ENCODE peak calls at places on chromosomes 3 and 15, in four cellular contexts. Y is HCT116, W is glutamatergic neuron, A is fibroblast of the aortic adventitia. P is an unnamed sample.

GRCh38 chr15:31273258-31273941 is 53.2 kb upstream of the KLF13 start:
- DNase-seq in A (no peak), Y (no peak), W (no peak), P (no peak)

GRCh38 chr3:136819784-136820640 is 1.1 kb downstream of the SLC35G2 start:
- DNase-seq in W (peak), A (peak), Y (no peak), P (peak)

GRCh38 chr15:77224352-77224751 is 153.4 kb upstream of the TSPAN3 start:
- DNase-seq in Y (no peak), A (no peak), W (no peak), P (no peak)

GRCh38 chr3:7764091-7764490 is 737.5 kb upstream of the LMCD1 start:
- DNase-seq in A (no peak), W (no peak), Y (no peak), P (no peak)

GRCh38 chr3:18572809-18573208 is 147.7 kb upstream of the SATB1 start:
- DNase-seq in W (no peak), Y (no peak), A (no peak), P (no peak)

GRCh38 chr3:137035631-137036030 is 77.8 kb downstream of the IL20RB start:
- DNase-seq in W (no peak), Y (peak), A (no peak), P (peak)

GRCh38 chr3:144770813-144771400 is 799.3 kb downstream of the DIPK2A start:
- DNase-seq in A (peak), W (no peak), Y (peak), P (peak)

GRCh38 chr3:36992806-36993325 is at the start of gene EPM2AIP1:
- DNase-seq in W (peak), A (no peak), Y (no peak), P (no peak)

GRCh38 chr3:113287818-113288648 is 76.7 kb downstream of the BOC start:
- DNase-seq in A (peak), Y (peak), W (peak), P (peak)

GRCh38 chr15:41417418-41417811 is 520 bp downstream of the RTF1 start:
- DNase-seq in W (peak), A (peak), Y (no peak), P (no peak)

GRCh38 chr3:113070226-113071220 is 79.7 kb downstream of the GTPBP8 start:
- DNase-seq in Y (no peak), W (no peak), A (peak), P (peak)

GRCh38 chr3:141940204-141940776 is 63.8 kb downstream of the ATP1B3 start:
- DNase-seq in W (peak), Y (peak), A (peak), P (peak)

GRCh38 chr3:98733778-98734281 is 29.3 kb upstream of the ST3GAL6 start:
- DNase-seq in W (peak), Y (no peak), A (no peak), P (no peak)

GRCh38 chr15:100653608-100654007 is 51.2 kb downstream of the ASB7 start:
- DNase-seq in Y (no peak), W (no peak), A (peak), P (no peak)

GRCh38 chr3:42680806-42681205 is 4.5 kb upstream of the KLHL40 start:
- DNase-seq in A (peak), W (no peak), Y (no peak), P (no peak)

GRCh38 chr3:78751266-78751665 is 1016.5 kb downstream of the ROBO1 start:
- DNase-seq in Y (no peak), W (no peak), A (no peak), P (no peak)

GRCh38 chr3:138328341-138328740 is 1.3 kb downstream of the NME9 start:
- DNase-seq in Y (no peak), W (no peak), A (peak), P (no peak)

GRCh38 chr3:42529463-42529862 is 27.0 kb downstream of the VIPR1 start:
- DNase-seq in A (no peak), W (no peak), Y (no peak), P (no peak)

GRCh38 chr3:23761440-23761896 is 44.3 kb upstream of the UBE2E1 start:
- DNase-seq in W (no peak), Y (peak), A (peak), P (peak)

GRCh38 chr3:16286161-16286560 is 21.1 kb downstream of the OXNAD1 start:
- DNase-seq in Y (no peak), A (no peak), W (no peak), P (no peak)

GRCh38 chr15:98000249-98001203 is 40.0 kb downstream of the ARRDC4 start:
- DNase-seq in A (peak), W (no peak), Y (no peak), P (peak)

GRCh38 chr15:55823699-55824098 is 80.7 kb upstream of the PRTG start:
- DNase-seq in A (peak), Y (no peak), W (no peak), P (no peak)

GRCh38 chr3:183438749-183439148 is 10.3 kb upstream of the MCF2L2 start:
- DNase-seq in W (no peak), Y (no peak), A (no peak), P (peak)

GRCh38 chr15:47552978-47553608 is 164.2 kb upstream of the SEMA6D start:
- DNase-seq in A (no peak), W (no peak), Y (no peak), P (no peak)

GRCh38 chr15:45714501-45715488 is 80.0 kb downstream of the SQOR start:
- DNase-seq in W (peak), Y (peak), A (peak), P (peak)

GRCh38 chr3:42265059-42265991 is 660 bp downstream of the CCK start:
- DNase-seq in A (no peak), Y (no peak), W (no peak), P (no peak)

GRCh38 chr15:85979929-85980328 is 99.7 kb upstream of the AGBL1 start:
- DNase-seq in A (no peak), Y (no peak), W (no peak), P (no peak)
- TF ChIP-seq CTCF in A (no peak), Y (no peak), W (no peak), P (no peak)

DNA sequence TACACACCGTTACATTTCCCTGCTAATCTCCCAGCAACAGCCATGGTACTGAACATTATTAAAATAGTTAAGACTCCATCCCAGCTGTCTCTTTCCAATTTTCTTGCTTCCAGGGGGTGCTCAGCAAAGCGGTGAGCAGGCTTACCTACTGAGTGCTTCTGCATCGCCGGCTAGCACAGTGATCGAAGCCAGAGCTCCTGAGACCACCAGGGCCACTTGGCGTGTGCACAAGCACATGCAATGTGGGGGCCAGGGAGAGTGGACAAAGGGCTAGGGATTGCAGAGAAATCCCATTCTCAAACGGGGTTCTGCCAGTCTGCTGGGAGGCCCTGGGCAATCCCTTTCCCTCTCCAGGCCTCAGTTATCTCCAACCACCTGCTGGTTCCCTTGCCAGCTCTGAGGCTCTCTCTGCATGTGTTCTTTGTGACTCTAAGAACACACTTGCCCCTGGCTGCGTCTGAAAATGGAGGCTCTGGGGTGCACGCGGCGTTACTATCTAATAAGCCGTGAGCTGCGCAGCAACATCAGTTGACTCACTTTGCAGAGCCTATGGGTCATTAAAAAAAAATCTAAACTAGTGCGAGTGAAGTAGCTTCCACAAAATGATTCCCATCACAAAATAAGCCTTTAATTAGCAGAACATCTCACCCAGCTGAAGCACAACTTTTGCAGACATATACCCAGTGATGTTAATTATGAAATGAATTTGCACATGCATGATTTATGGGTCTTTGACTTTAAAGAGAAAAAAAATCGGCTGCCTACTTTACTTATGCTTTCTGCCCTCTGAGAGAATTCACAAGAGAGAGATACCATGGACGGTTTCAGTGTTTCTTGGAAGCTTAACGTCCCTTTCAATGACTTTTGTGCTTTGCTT is 271.5 kb downstream of the TLE3 start:
- DNase-seq in Y (no peak), A (no peak), W (no peak), P (no peak)
- TF ChIP-seq CTCF in Y (no peak), A (no peak), W (no peak), P (no peak)

GRCh38 chr3:63655519-63655918 is 3.0 kb downstream of the SNTN start:
- DNase-seq in W (no peak), A (peak), Y (no peak), P (no peak)

GRCh38 chr3:63656791-63657190 is 4.3 kb downstream of the SNTN start:
- DNase-seq in W (no peak), Y (no peak), A (peak), P (no peak)

GRCh38 chr3:63662011-63662410 is 9.5 kb downstream of the SNTN start:
- DNase-seq in A (no peak), W (no peak), Y (no peak), P (no peak)

GRCh38 chr3:63662500-63662899 is 10.0 kb downstream of the SNTN start:
- DNase-seq in Y (no peak), W (no peak), A (peak), P (peak)

GRCh38 chr3:63661242-63661641 is 8.8 kb downstream of the SNTN start:
- DNase-seq in W (no peak), A (peak), Y (no peak), P (peak)
- TF ChIP-seq CTCF in W (no peak), A (peak), Y (no peak), P (no peak)

GRCh38 chr3:26768068-26768651 is 145.6 kb downstream of the LRRC3B start:
- DNase-seq in Y (no peak), W (no peak), A (no peak), P (no peak)
- TF ChIP-seq CTCF in Y (no peak), W (no peak), A (no peak), P (no peak)

DNA sequence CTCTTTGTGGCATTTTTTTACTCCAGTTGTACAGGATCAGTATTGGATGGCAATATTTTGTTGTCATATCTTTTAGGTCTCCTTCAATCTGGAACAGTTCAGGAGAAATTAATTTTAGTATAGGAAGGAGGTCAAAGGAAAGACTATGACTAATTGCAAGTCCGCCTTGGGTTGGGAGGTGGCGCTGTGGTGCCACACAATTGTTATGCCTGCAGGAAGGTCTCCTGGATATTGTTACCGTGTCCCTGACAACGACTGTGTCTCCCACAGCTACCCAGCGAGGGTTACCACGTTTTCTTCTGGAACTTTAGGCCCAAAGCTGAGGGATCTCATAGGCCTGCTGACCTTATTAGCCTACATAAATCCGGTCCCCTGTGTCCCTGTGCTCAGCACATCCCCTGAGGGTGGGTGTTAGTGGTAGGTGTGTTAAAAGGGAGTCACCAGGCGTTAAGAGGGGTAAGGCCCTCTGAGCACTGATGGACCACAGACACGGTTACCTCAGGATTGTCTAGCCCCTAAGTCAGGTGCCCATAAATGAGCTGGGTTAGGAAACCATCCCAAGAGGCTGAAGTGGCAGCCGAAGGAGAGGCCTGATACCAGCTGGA is 31.5 kb downstream of the KCNAB1 start:
- DNase-seq in W (peak), A (peak), Y (peak), P (peak)
- TF ChIP-seq CTCF in W (peak), A (peak), Y (peak), P (peak)

DNA sequence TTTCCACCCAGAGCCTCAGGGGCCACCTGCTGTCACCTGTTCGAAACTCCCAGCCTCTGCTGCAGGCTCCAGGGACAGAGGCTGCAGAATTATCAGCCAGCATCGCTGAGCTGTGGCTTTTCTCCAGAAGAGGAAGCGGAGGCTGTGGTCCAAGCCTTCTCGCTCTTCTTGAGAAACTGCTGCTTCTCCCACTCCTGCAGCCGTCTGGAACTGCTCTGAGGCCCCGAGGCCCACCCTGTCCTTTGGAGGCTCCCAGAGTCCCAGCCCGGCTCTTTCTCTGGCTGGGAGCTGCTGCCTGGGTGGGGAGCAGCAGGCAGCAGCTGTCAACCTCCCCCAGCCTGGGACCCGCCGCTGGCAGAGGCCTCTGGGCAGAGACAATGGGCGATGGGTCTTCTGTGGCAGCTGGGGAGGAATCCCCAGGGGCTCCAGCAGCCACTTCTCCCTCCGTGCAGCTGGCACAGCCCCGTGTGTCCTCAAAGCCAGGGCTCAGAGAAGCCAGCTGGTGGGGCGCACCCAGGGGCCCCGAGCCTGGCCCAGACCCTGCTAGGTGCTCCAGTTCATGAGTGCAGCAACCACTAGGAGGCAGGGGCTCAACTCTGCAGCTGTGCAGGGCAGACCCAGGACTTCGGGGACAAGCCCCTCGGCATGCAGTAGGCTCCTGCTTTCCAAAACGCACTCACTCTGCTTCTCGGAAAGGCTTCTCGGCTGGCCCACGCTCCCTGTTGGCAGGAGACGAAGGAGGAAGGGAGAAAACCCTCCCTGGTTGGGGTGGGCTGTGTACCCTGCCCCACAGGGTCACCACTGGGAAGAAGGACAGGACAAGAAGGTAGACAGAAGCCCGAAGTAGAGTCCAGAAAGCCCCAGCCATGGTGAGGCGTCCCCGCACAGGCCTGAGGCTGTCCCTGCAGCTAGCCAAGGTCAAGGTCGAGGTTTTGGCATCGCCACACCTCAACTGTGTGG is 49.9 kb upstream of the FURIN start:
- DNase-seq in A (peak), W (peak), Y (no peak), P (no peak)
- TF ChIP-seq CTCF in A (peak), W (peak), Y (peak), P (no peak)

P was measured in Calu3.